ENCODE peak calls at places on chromosomes 12 and 14, in four cellular contexts. T is adrenal gland, C is body of pancreas, U is HCT116. I is an unnamed sample.

GRCh38 chr12:52004042-52004648 is 2.6 kb upstream of the TAMALIN start:
- DNase-seq in U (no peak), C (peak), T (peak), I (no peak)

GRCh38 chr14:89855961-89856360 is 98.6 kb downstream of the EFCAB11 start:
- DNase-seq in U (no peak), C (no peak), T (peak), I (no peak)

GRCh38 chr12:89889051-89889450 is 180.4 kb upstream of the ATP2B1 start:
- DNase-seq in C (no peak), U (no peak), T (no peak), I (no peak)

GRCh38 chr12:19251481-19251880 is 121.9 kb downstream of the PLEKHA5 start:
- DNase-seq in C (no peak), T (no peak), U (no peak), I (no peak)

GRCh38 chr12:65699251-65699650 is 125.0 kb upstream of the HMGA2 start:
- DNase-seq in C (no peak), T (no peak), U (no peak), I (no peak)

GRCh38 chr12:4312251-4312650 is 8.8 kb upstream of the TIGAR start:
- DNase-seq in C (no peak), U (no peak), T (no peak), I (no peak)

GRCh38 chr12:1591029-1591428 is 3.4 kb downstream of the FBXL14 start:
- DNase-seq in U (no peak), C (no peak), T (no peak), I (peak)

GRCh38 chr12:54945082-54945481 is 39.5 kb downstream of the TESPA1 start:
- DNase-seq in C (no peak), T (no peak), U (no peak), I (no peak)

GRCh38 chr14:75711796-75712211 is 50.8 kb downstream of the TTLL5 start:
- DNase-seq in U (peak), T (peak), C (peak), I (no peak)

GRCh38 chr14:98507269-98507668 is 764.7 kb downstream of the BCL11B start:
- DNase-seq in C (no peak), T (no peak), U (no peak), I (no peak)

GRCh38 chr12:6208140-6208539 is 7.9 kb downstream of the CD9 start:
- DNase-seq in C (no peak), T (no peak), U (no peak), I (no peak)

GRCh38 chr12:117533687-117534086 is 172.3 kb upstream of the NOS1 start:
- DNase-seq in C (no peak), U (no peak), T (no peak), I (no peak)

GRCh38 chr12:117526756-117527479 is 165.5 kb upstream of the NOS1 start:
- DNase-seq in U (no peak), C (no peak), T (no peak), I (no peak)

GRCh38 chr12:117527480-117527857 is 166.0 kb upstream of the NOS1 start:
- DNase-seq in C (no peak), T (no peak), U (no peak), I (no peak)

GRCh38 chr12:117528538-117528937 is 167.1 kb upstream of the NOS1 start:
- DNase-seq in T (no peak), C (no peak), U (no peak), I (no peak)

DNA sequence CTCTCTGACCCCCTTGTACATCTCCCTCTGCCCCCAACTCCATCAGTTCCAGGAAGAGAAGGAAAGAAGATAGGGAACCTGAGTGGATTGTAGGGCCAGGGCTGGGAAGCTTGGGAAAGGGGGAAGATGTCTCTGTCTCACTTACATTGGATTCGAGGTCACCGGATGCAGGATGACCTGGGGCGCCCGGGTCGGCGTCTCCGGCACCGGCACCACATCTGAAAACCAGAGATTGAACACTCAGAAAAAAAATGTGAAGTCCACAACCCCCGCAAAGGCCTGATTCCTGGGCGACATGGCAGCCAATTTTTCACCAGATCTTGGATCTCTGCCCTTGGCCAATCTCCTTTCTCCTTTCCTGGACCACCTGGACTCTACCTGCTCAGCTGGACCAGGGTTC is 169.4 kb upstream of the NOS1 start:
- DNase-seq in T (no peak), C (no peak), U (no peak), I (no peak)
- TF ChIP-seq POLR2A in T (no peak), C (no peak), U (no peak), I (no peak)

GRCh38 chr14:67487937-67488893 is at the start of gene TMEM229B:
- DNase-seq in T (peak), U (no peak), C (no peak), I (peak)

GRCh38 chr14:67486890-67487289 is 1.6 kb downstream of the TMEM229B start:
- DNase-seq in U (no peak), T (no peak), C (no peak), I (no peak)

GRCh38 chr14:67490201-67490600 is 1.7 kb upstream of the TMEM229B start:
- DNase-seq in U (no peak), C (no peak), T (no peak), I (no peak)

GRCh38 chr14:67485501-67486095 is 2.9 kb downstream of the TMEM229B start:
- DNase-seq in U (no peak), C (no peak), T (peak), I (no peak)

GRCh38 chr14:67487332-67487731 is 1.2 kb downstream of the TMEM229B start:
- DNase-seq in C (no peak), U (no peak), T (no peak), I (no peak)
- TF ChIP-seq POLR2A in C (no peak), U (no peak), T (no peak), I (no peak)

DNA sequence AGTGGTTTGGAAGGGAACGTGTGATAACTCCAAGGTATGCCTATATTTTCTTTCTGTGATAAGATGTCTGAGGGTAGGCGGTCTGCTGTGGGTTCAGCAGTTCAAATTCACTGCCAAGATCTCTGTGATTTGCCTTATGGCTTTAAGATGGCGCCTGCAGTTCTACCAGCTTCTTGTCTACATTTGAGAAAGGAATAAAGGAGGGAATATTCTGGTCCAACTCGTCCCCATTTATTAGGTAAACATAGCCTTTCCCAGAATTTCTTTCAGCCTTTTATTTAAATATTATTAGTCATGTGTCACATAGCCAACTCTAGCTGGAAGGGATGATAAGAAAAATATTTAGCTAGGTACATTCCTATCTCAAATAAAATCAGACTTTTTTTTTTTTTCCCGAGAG is 48.8 kb downstream of the KCNJ8 start:
- DNase-seq in T (no peak), C (no peak), U (no peak), I (no peak)
- TF ChIP-seq POLR2A in T (no peak), C (no peak), U (no peak), I (no peak)

GRCh38 chr12:43883311-43883710 is 47.4 kb downstream of the TMEM117 start:
- DNase-seq in T (no peak), U (no peak), C (no peak), I (no peak)

GRCh38 chr12:43883748-43884147 is 47.9 kb downstream of the TMEM117 start:
- DNase-seq in C (no peak), T (no peak), U (no peak), I (no peak)

GRCh38 chr12:43884683-43885410 is 49.0 kb downstream of the TMEM117 start:
- DNase-seq in U (no peak), T (no peak), C (no peak), I (no peak)

GRCh38 chr12:43880547-43880946 is 44.7 kb downstream of the TMEM117 start:
- DNase-seq in C (no peak), T (no peak), U (no peak), I (no peak)

DNA sequence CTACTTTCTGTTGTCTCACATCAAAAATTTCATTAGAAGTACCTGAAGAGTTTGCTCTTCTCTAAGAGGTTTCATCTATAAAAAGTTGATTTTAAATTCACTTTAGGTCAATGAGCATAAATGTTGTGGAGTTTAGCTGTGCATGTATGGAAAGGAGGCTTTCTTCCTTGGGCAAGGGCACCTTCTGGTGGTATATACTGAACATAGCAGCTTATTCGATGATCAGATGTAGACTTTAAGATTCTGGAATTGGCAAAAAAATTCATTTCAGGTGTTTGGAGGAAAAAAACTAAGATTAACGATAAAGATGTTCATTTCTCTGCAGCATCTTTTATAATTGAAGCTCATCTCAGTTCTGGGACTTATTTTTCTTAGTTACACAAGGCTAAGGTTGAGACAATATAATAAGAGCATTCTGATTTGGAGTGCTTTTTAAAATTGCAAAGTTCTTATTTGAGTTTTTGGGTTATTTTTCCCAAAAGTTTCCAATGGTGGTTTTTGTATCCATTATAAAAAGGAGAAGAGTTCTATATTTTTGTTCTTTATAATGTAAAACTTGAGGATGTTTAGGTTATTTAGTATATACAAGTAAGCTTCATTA is 46.8 kb downstream of the TMEM117 start:
- DNase-seq in C (no peak), T (peak), U (peak), I (peak)
- TF ChIP-seq POLR2A in C (no peak), T (no peak), U (no peak), I (no peak)